ENCODE peak calls at places on chromosome 2, in five cellular contexts. L is adrenal gland, R is cardiac fibroblast, G is AG04450, N is T-helper 2 cell. W is an unnamed sample.

GRCh38 chr2:73282924-73283544 is 1.2 kb downstream of the FBXO41 start:
- DNase-seq in L (no peak), R (no peak), G (no peak), N (no peak), W (no peak)

GRCh38 chr2:61177727-61178549 is 15.9 kb downstream of the C2orf74 start:
- DNase-seq in L (peak; percentile 63), R (peak; percentile 44), G (no peak), N (no peak), W (peak; percentile 22)

GRCh38 chr2:207321504-207321903 is 155.8 kb upstream of the KLF7 start:
- DNase-seq in L (no peak), R (no peak), G (no peak), N (no peak), W (no peak)

GRCh38 chr2:178947006-178947405 is 102.9 kb downstream of the CCDC141 start:
- DNase-seq in L (no peak), R (no peak), G (no peak), N (no peak), W (no peak)

GRCh38 chr2:10821291-10821690 is 8.7 kb upstream of the PDIA6 start:
- DNase-seq in L (peak; percentile 43), R (no peak), G (no peak), N (no peak), W (no peak)

GRCh38 chr2:84908948-84909713 is 3.7 kb downstream of the TMSB10 start:
- DNase-seq in L (no peak), R (no peak), G (no peak), N (no peak), W (peak; percentile 40)

GRCh38 chr2:32772623-32773221 is 144.9 kb downstream of the TTC27 start:
- DNase-seq in L (no peak), R (peak; percentile 76), G (peak; percentile 23), N (no peak), W (no peak)

GRCh38 chr2:233409286-233409991 is 55.1 kb downstream of the DGKD start:
- DNase-seq in L (no peak), R (peak; percentile 53), G (no peak), N (no peak), W (peak; percentile 33)

GRCh38 chr2:241894056-241894641 is 24.6 kb downstream of the RTP5 start:
- DNase-seq in L (peak; percentile 50), R (no peak), G (no peak), N (no peak), W (no peak)

GRCh38 chr2:25041928-25042320 is at the start of gene EFR3B:
- DNase-seq in L (peak; percentile 98), R (peak; percentile 95), G (peak; percentile 73), N (peak; percentile 83), W (peak; percentile 85)

GRCh38 chr2:222912776-222913175 is 51.9 kb downstream of the ACSL3 start:
- DNase-seq in L (no peak), R (no peak), G (no peak), N (no peak), W (no peak)

GRCh38 chr2:113848758-113849460 is 41.0 kb upstream of the ACTR3 start:
- DNase-seq in L (no peak), R (no peak), G (no peak), N (no peak), W (no peak)

GRCh38 chr2:94980406-94980805 is 45.1 kb upstream of the MAL start:
- DNase-seq in L (peak; percentile 24), R (no peak), G (no peak), N (no peak), W (no peak)

GRCh38 chr2:37287966-37288365 is 36.7 kb downstream of the PRKD3 start:
- DNase-seq in L (no peak), R (no peak), G (no peak), N (no peak), W (no peak)

GRCh38 chr2:33051586-33052385 is 105.0 kb downstream of the LTBP1 start:
- DNase-seq in L (no peak), R (peak; percentile 33), G (no peak), N (no peak), W (no peak)

GRCh38 chr2:3605013-3605961 is 10.4 kb downstream of the COLEC11 start:
- DNase-seq in L (peak; percentile 64), R (no peak), G (no peak), N (peak; percentile 32), W (no peak)

W was measured in CD8-positive, alpha-beta memory T cell.